ENCODE peak calls at places on chromosomes 4 and X, in five cellular contexts. One of them, this sample, is unnamed.

GRCh38 chr4:139027771-139028170 is 12.2 kb downstream of the NOCT start:
- DNase-seq in HFF-Myc: no peak
- DNase-seq in ELR: no peak
- DNase-seq in Panc1: no peak
- DNase-seq in amygdala: no peak
- DNase-seq in this sample: no peak

GRCh38 chr4:110475881-110476818 is at the start of gene ENPEP:
- DNase-seq in amygdala: no peak
- DNase-seq in ELR: peak
- DNase-seq in Panc1: no peak
- DNase-seq in HFF-Myc: no peak
- DNase-seq in this sample: no peak

GRCh38 chr4:3514806-3515421 is 17.3 kb downstream of the LRPAP1 start:
- DNase-seq in HFF-Myc: no peak
- DNase-seq in amygdala: no peak
- DNase-seq in Panc1: no peak
- DNase-seq in ELR: no peak
- DNase-seq in this sample: no peak

GRCh38 chrX:47458528-47458927 is 24.5 kb downstream of the ZNF41 start:
- DNase-seq in ELR: no peak
- DNase-seq in Panc1: no peak
- DNase-seq in amygdala: no peak
- DNase-seq in HFF-Myc: no peak
- DNase-seq in this sample: no peak

GRCh38 chrX:110964761-110965160 is 131.2 kb upstream of the PAK3 start:
- DNase-seq in amygdala: peak
- DNase-seq in Panc1: no peak
- DNase-seq in ELR: no peak
- DNase-seq in HFF-Myc: no peak
- DNase-seq in this sample: no peak

GRCh38 chr4:2071252-2071911 is 12.3 kb downstream of the NAT8L start:
- DNase-seq in amygdala: no peak
- DNase-seq in ELR: no peak
- DNase-seq in Panc1: no peak
- DNase-seq in HFF-Myc: no peak
- DNase-seq in this sample: no peak

GRCh38 chrX:122565952-122566351 is 618.1 kb upstream of the GRIA3 start:
- DNase-seq in ELR: peak
- DNase-seq in Panc1: no peak
- DNase-seq in HFF-Myc: peak
- DNase-seq in amygdala: no peak
- DNase-seq in this sample: no peak

GRCh38 chrX:5051831-5052491 is 1176.7 kb downstream of the NLGN4X start:
- DNase-seq in ELR: no peak
- DNase-seq in Panc1: no peak
- DNase-seq in amygdala: peak
- DNase-seq in HFF-Myc: no peak
- DNase-seq in this sample: no peak

GRCh38 chr4:16206301-16206700 is 20.0 kb downstream of the TAPT1 start:
- DNase-seq in amygdala: no peak
- DNase-seq in ELR: no peak
- DNase-seq in Panc1: no peak
- DNase-seq in HFF-Myc: no peak
- DNase-seq in this sample: no peak

GRCh38 chrX:139931646-139932076 is 1.2 kb downstream of the ATP11C start:
- DNase-seq in ELR: no peak
- DNase-seq in Panc1: no peak
- DNase-seq in HFF-Myc: no peak
- DNase-seq in amygdala: no peak
- DNase-seq in this sample: no peak

GRCh38 chr4:140083320-140083719 is 70.7 kb downstream of the MAML3 start:
- DNase-seq in amygdala: no peak
- DNase-seq in Panc1: no peak
- DNase-seq in HFF-Myc: no peak
- DNase-seq in ELR: peak
- DNase-seq in this sample: peak

GRCh38 chrX:10797493-10797892 is 177.1 kb upstream of the MID1 start:
- DNase-seq in amygdala: no peak
- DNase-seq in ELR: no peak
- DNase-seq in HFF-Myc: no peak
- DNase-seq in Panc1: no peak
- DNase-seq in this sample: no peak